ENCODE peak calls at places on chromosomes 16 and 17, in five cellular contexts. One of them, this sample, is unnamed.

GRCh38 chr17:64273006-64273405 is 9.9 kb upstream of the TEX2 start:
- DNase-seq in C1 segment of cervical spinal cord: no peak
- DNase-seq in WTC11: no peak
- DNase-seq in Right ventricle myocardium superior: no peak
- DNase-seq in A549: no peak
- DNase-seq in this sample: no peak

GRCh38 chr17:48023408-48024148 is 14.0 kb downstream of the COPZ2 start:
- DNase-seq in C1 segment of cervical spinal cord: peak
- DNase-seq in WTC11: peak
- DNase-seq in Right ventricle myocardium superior: peak
- DNase-seq in A549: peak
- DNase-seq in this sample: peak

GRCh38 chr17:78431692-78431958 is 53.2 kb downstream of the PGS1 start:
- DNase-seq in C1 segment of cervical spinal cord: no peak
- DNase-seq in WTC11: no peak
- DNase-seq in Right ventricle myocardium superior: no peak
- DNase-seq in A549: no peak
- DNase-seq in this sample: no peak

GRCh38 chr17:47967607-47968252 is 3.2 kb upstream of the CDK5RAP3 start:
- DNase-seq in C1 segment of cervical spinal cord: no peak
- DNase-seq in WTC11: no peak
- DNase-seq in Right ventricle myocardium superior: no peak
- DNase-seq in A549: peak
- DNase-seq in this sample: no peak

GRCh38 chr17:61586031-61586566 is 4.9 kb downstream of the NACA2 start:
- DNase-seq in C1 segment of cervical spinal cord: no peak
- DNase-seq in WTC11: no peak
- DNase-seq in Right ventricle myocardium superior: no peak
- DNase-seq in A549: no peak
- DNase-seq in this sample: no peak

GRCh38 chr17:79755591-79755990 is 22.4 kb upstream of the CBX2 start:
- DNase-seq in C1 segment of cervical spinal cord: no peak
- DNase-seq in WTC11: no peak
- DNase-seq in Right ventricle myocardium superior: no peak
- DNase-seq in A549: no peak
- DNase-seq in this sample: no peak

GRCh38 chr17:79984045-79984840 is 51.4 kb downstream of the TBC1D16 start:
- DNase-seq in C1 segment of cervical spinal cord: no peak
- DNase-seq in WTC11: no peak
- DNase-seq in Right ventricle myocardium superior: no peak
- DNase-seq in A549: no peak
- DNase-seq in this sample: no peak

GRCh38 chr16:23908790-23909189 is 73.0 kb downstream of the PRKCB start:
- DNase-seq in C1 segment of cervical spinal cord: no peak
- DNase-seq in WTC11: no peak
- DNase-seq in Right ventricle myocardium superior: no peak
- DNase-seq in A549: no peak
- DNase-seq in this sample: no peak

GRCh38 chr16:1613240-1613639 is 1.1 kb downstream of the CRAMP1 start:
- DNase-seq in C1 segment of cervical spinal cord: no peak
- DNase-seq in WTC11: no peak
- DNase-seq in Right ventricle myocardium superior: no peak
- DNase-seq in A549: no peak
- DNase-seq in this sample: no peak

GRCh38 chr16:22624038-22624656 is 113.5 kb downstream of the NPIPB5 start:
- DNase-seq in C1 segment of cervical spinal cord: no peak
- DNase-seq in WTC11: no peak
- DNase-seq in Right ventricle myocardium superior: no peak
- DNase-seq in A549: no peak
- DNase-seq in this sample: no peak

GRCh38 chr16:20916927-20917326 is 16.4 kb downstream of the LYRM1 start:
- DNase-seq in C1 segment of cervical spinal cord: no peak
- DNase-seq in WTC11: no peak
- DNase-seq in Right ventricle myocardium superior: no peak
- DNase-seq in A549: no peak
- DNase-seq in this sample: no peak

GRCh38 chr16:15545544-15545943 is 97.4 kb downstream of the MARF1 start:
- DNase-seq in C1 segment of cervical spinal cord: no peak
- DNase-seq in WTC11: no peak
- DNase-seq in Right ventricle myocardium superior: no peak
- DNase-seq in A549: no peak
- DNase-seq in this sample: no peak

GRCh38 chr17:18314059-18314730 is 599 bp downstream of the TOP3A start:
- DNase-seq in C1 segment of cervical spinal cord: no peak
- DNase-seq in WTC11: no peak
- DNase-seq in Right ventricle myocardium superior: no peak
- DNase-seq in A549: no peak
- DNase-seq in this sample: no peak

GRCh38 chr17:11898526-11899235 is 98.6 kb downstream of the ZNF18 start:
- DNase-seq in C1 segment of cervical spinal cord: no peak
- DNase-seq in WTC11: no peak
- DNase-seq in Right ventricle myocardium superior: no peak
- DNase-seq in A549: no peak
- DNase-seq in this sample: no peak

GRCh38 chr16:27495191-27495590 is 54.5 kb downstream of the GTF3C1 start:
- DNase-seq in C1 segment of cervical spinal cord: no peak
- DNase-seq in WTC11: no peak
- DNase-seq in Right ventricle myocardium superior: peak
- DNase-seq in A549: no peak
- DNase-seq in this sample: no peak

GRCh38 chr17:1673041-1673790 is 11.5 kb downstream of the PRPF8 start:
- DNase-seq in C1 segment of cervical spinal cord: no peak
- DNase-seq in WTC11: no peak
- DNase-seq in Right ventricle myocardium superior: no peak
- DNase-seq in A549: no peak
- DNase-seq in this sample: no peak

GRCh38 chr17:74119049-74119580 is 84.4 kb upstream of the RPL38 start:
- DNase-seq in C1 segment of cervical spinal cord: no peak
- DNase-seq in WTC11: no peak
- DNase-seq in Right ventricle myocardium superior: no peak
- DNase-seq in A549: no peak
- DNase-seq in this sample: no peak

GRCh38 chr16:4179020-4179419 is 62.8 kb upstream of the ADCY9 start:
- DNase-seq in C1 segment of cervical spinal cord: no peak
- DNase-seq in WTC11: no peak
- DNase-seq in Right ventricle myocardium superior: peak
- DNase-seq in A549: no peak
- DNase-seq in this sample: no peak

This sample was measured in substantia nigra.